ENCODE peak calls at places on chromosome 19, in four cellular contexts. X is thoracic aorta, F is aorta, Z is HCT116. P is an unnamed sample. For H3K4me1, the result is how much of the 10 kb centered on the place peaks cover.

GRCh38 chr19:43782689-43783231 is 2.0 kb upstream of the KCNN4 start:
- DNase-seq in X (no peak), F (no peak), Z (no peak), P (no peak)

GRCh38 chr19:50565984-50566903 is 2.0 kb downstream of the LRRC4B start:
- DNase-seq in X (no peak), F (no peak), Z (no peak), P (no peak)

GRCh38 chr19:12698138-12698537 is 1.7 kb upstream of the FBXW9 start:
- DNase-seq in X (no peak), F (no peak), Z (no peak), P (no peak)

GRCh38 chr19:40799558-40800338 is 757 bp downstream of the EGLN2 start:
- DNase-seq in X (no peak), F (no peak), Z (no peak), P (peak)

GRCh38 chr19:788821-789472 is 8.3 kb upstream of the PTBP1 start:
- DNase-seq in X (no peak), F (no peak), Z (no peak), P (no peak)

GRCh38 chr19:48985711-48986110 is 7.4 kb downstream of the GYS1 start:
- DNase-seq in X (no peak), F (no peak), Z (no peak), P (no peak)

GRCh38 chr19:19540707-19541515 is 2.8 kb downstream of the CILP2 start:
- DNase-seq in X (no peak), F (no peak), Z (peak), P (peak)

GRCh38 chr19:11539495-11540365 is 1.1 kb downstream of the CNN1 start:
- DNase-seq in X (no peak), F (no peak), Z (no peak), P (no peak)

GRCh38 chr19:45079063-45079910 is at the start of gene GEMIN7:
- DNase-seq in X (no peak), F (peak), Z (peak), P (peak)

GRCh38 chr19:5655412-5655811 is 24.9 kb downstream of the MICOS13 start:
- DNase-seq in X (no peak), F (no peak), Z (no peak), P (no peak)

GRCh38 chr19:45331411-45331810 is 8.7 kb upstream of the CKM start:
- DNase-seq in X (no peak), F (no peak), Z (no peak), P (no peak)

GRCh38 chr19:45884682-45885555 is 1.0 kb downstream of the IRF2BP1 start:
- DNase-seq in X (no peak), F (no peak), Z (no peak), P (no peak)

GRCh38 chr19:30318261-30318660 is 53.9 kb upstream of the ZNF536 start:
- DNase-seq in X (no peak), F (no peak), Z (no peak), P (no peak)

GRCh38 chr19:10004617-10005016 is 5.7 kb downstream of the COL5A3 start:
- DNase-seq in X (no peak), F (no peak), Z (no peak), P (no peak)

GRCh38 chr19:56725829-56726424 is 54.4 kb upstream of the ZNF835 start:
- DNase-seq in X (no peak), F (no peak), Z (no peak), P (no peak)

GRCh38 chr19:39385629-39386411 is 5.1 kb downstream of the PAF1 start:
- DNase-seq in X (no peak), F (no peak), Z (no peak), P (no peak)

GRCh38 chr19:29400917-29401711 is 124.7 kb upstream of the VSTM2B start:
- DNase-seq in X (no peak), F (no peak), Z (no peak), P (no peak)

GRCh38 chr19:50551713-50552187 is 16.5 kb downstream of the LRRC4B start:
- DNase-seq in X (no peak), F (no peak), Z (no peak), P (no peak)

GRCh38 chr19:54478677-54479266 is 5.7 kb upstream of the CDC42EP5 start:
- DNase-seq in X (no peak), F (no peak), Z (peak), P (no peak)

GRCh38 chr19:7415857-7416371 is 67.2 kb downstream of the ARHGEF18 start:
- DNase-seq in X (no peak), F (no peak), Z (no peak), P (no peak)
- H3K27ac ChIP-seq in X (no peak), F (no peak), Z (no peak), P (peak)

GRCh38 chr19:38267780-38268430 is 3.5 kb downstream of the SPINT2 start:
- DNase-seq in X (no peak), F (no peak), Z (no peak), P (peak)
- H3K4me1 ChIP-seq in X (under half), F (under half), Z (half or more), P (under half)

GRCh38 chr19:3573858-3574637 is 1.3 kb downstream of the HMG20B start:
- DNase-seq in X (peak), F (peak), Z (peak), P (peak)

GRCh38 chr19:3572132-3572854 is 451 bp upstream of the HMG20B start:
- DNase-seq in X (peak), F (peak), Z (peak), P (peak)

GRCh38 chr19:3575260-3575741 is 2.6 kb downstream of the HMG20B start:
- DNase-seq in X (no peak), F (no peak), Z (no peak), P (no peak)

GRCh38 chr19:3572855-3573161 is at the start of gene HMG20B:
- DNase-seq in X (no peak), F (no peak), Z (no peak), P (no peak)

DNA sequence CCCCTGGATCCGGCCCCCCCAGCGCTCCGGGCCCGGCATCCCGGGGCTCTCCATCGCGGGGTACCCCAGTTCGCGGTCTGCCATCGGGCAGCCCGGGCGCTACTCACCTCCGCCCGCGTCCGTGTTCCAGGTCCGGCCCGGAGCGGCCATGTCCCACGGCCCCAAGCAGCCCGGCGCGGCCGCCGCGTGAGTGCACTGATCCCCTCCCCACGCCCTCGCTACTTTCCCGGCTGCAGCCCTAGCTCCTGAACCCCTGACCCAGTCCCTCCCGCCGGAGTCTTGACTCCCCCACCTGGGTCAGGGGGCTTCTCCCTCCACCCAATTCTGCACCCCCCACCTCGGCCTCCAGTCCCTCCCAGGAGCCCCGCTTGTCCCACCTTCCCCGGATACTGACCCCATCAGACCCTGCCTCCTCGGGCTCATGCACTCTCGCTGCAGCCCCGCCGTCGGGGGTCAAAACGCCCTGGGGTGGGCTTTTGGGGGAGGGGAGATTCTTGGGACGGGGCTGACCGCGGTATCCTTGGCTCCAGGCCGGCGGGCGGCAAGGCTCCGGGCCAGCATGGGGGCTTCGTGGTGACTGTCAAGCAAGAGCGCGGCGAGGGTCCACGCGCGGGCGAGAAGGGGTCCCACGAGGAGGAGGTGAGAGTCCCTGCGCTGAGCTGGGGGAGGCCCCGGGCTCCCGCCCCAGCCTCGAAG is 566 bp downstream of the HMG20B start:
- DNase-seq in X (no peak), F (peak), Z (no peak), P (peak)
- H3K27ac ChIP-seq in X (no peak), F (no peak), Z (peak), P (peak)

DNA sequence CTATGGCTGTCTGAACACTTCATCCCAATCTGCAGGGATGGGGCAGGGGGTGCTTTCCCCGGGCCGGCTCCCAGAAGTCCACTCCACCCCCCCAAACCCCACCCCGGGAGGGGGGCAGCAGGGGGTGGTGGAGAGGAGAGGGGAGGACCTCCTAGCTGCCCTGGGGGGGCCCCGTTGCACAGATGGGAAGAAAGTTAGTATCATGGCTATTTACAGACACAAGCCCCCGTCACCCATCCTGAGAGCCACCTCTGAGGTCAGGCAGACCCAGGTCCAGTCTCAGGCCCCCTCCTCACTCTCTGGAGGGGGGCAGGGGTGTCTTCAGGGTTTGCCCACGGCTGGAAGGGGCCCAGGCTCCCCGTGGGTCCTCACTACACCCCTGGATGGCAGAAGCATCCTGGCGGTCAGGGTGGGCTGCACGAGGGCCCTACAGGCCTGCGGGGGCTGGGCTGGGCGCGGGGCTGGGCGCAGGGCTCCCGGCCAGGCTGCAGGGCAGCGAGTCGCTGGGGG is 5.8 kb upstream of the REXO1 start:
- DNase-seq in X (no peak), F (peak), Z (no peak), P (no peak)
- H3K4me1 ChIP-seq in X (under half), F (under half), Z (half or more), P (half or more)

GRCh38 chr19:34274827-34275625 is 20.7 kb downstream of the GARRE1 start:
- DNase-seq in X (no peak), F (no peak), Z (no peak), P (no peak)
- H3K27ac ChIP-seq in X (peak), F (no peak), Z (peak), P (no peak)

GRCh38 chr19:35207391-35207871 is 21.1 kb downstream of the FAM187B start:
- DNase-seq in X (no peak), F (no peak), Z (no peak), P (no peak)
- H3K4me1 ChIP-seq in X (under half), F (under half), Z (under half), P (under half)

DNA sequence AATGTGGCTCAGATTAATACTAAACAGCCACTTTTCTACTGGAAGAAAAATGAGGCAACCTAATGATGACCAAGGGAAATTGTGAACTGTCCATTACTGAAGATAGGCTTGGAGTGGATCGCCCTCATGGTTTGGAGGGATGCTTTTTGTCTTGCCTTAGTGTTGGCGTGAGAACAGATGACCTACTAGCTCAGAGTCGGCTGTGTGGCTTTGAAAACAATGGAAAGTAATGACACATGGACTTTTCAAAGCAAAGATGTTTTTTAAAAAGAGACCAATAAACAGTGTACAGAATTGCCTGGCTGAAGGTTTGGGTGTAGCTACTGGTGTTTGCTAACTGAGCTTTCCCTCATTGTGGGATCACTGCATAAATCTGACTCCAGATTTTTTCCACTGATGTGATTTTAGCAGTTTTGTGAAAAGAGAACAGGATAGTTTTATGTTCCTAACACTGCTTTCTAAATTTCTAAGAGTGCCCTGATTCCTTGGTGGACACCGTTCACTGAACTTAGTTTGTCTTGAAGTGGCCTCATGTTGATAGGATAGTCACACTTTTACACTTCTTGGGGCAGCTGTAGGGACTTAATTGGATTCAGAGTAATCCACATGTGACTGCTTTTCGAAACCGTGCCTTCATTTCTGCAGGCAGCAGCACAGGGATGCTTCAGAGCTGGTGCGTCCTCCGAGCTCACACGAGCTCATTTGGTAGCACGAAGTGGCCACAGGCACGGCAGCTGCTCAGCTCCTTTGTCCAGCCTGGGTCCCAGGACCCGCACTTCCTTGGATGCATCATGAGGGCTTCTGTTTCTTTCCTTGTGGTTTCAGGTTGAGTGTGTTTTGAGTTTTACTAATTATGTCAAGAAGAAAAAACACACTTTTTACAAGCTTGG is 4.3 kb downstream of the CEBPG start:
- DNase-seq in X (no peak), F (no peak), Z (no peak), P (no peak)
- H3K27ac ChIP-seq in X (no peak), F (no peak), Z (no peak), P (peak)

DNA sequence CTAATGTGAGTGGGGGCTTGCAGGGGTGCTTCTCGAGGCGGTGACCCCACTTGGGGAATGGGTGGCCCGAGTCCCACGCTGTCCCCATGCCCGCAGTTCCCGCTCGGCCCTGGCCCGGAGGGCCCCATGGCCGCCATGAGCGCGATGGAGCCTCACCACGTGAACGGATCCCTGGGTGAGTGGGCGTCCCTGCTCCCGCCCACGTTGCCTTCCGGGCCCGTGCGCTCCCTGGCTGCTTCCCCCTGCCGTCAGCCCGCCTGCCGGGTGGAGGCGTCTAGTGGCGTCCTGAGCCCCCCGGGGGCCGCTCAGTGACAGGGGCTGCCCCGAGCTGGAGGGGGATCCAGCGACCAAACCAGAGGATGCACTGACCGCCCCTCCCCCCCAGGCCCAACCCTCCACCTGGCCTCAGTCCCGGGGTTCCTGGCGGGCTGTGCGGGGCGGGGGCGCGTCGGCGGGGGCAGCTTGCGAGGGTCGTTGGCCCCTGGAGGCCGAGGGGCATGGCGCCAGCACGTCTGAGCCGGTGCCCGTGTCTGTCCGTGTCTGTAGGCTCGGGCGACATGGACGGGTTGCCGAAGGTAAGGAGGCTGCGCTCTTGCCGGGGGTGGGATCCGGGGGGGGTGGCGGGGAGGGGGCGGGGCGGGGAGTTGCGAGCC is 4.8 kb downstream of the ISYNA1 start:
- DNase-seq in X (no peak), F (no peak), Z (no peak), P (no peak)
- H3K4me1 ChIP-seq in X (under half), F (under half), Z (under half), P (under half)

GRCh38 chr19:16366433-16367268 is 42.0 kb downstream of the KLF2 start:
- DNase-seq in X (no peak), F (peak), Z (no peak), P (no peak)
- H3K27ac ChIP-seq in X (no peak), F (no peak), Z (no peak), P (peak)